ENCODE peak calls at places on chromosomes 13 and 19, in ten cellular contexts. Y is occipital lobe; R is DMS 273 treated with DMSO at 0.1 percent for 48 hours; H is renal cortical epithelial cell; K is kidney glomerular epithelial cell; I is globus pallidus; O is body of pancreas; D is PC-3; G is stimulated activated CD8-positive, alpha-beta memory T cell treated with anti-CD3 and anti-CD28 coated beads, Interleukin-15, amount 100 ng/mL, for 4 hours; J is caudate nucleus. C is an unnamed sample.

GRCh38 chr13:29578300-29579048 is 17.0 kb downstream of the SLC7A1 start:
- DNase-seq in Y (no peak), R (no peak), H (no peak), K (no peak), I (peak; percentile 8), O (no peak), D (no peak), G (no peak), J (no peak), C (no peak)

GRCh38 chr19:50568321-50569022 is at the start of gene LRRC4B:
- DNase-seq in Y (no peak), R (no peak), H (no peak), K (no peak), I (peak; percentile 66), O (no peak), D (no peak), G (no peak), J (peak; percentile 57), C (peak; percentile 64)

GRCh38 chr13:73754727-73755292 is 379.4 kb downstream of the KLF12 start:
- DNase-seq in Y (no peak), R (no peak), H (peak; percentile 64), K (peak; percentile 57), I (peak; percentile 57), O (no peak), D (peak; percentile 85), G (no peak), J (no peak), C (no peak)

GRCh38 chr19:15324791-15325519 is 7.4 kb downstream of the BRD4 start:
- DNase-seq in Y (no peak), R (no peak), H (no peak), K (no peak), I (no peak), O (peak; percentile 74), D (no peak), G (no peak), J (no peak), C (no peak)

GRCh38 chr13:51770160-51770559 is 33.8 kb downstream of the DHRS12 start:
- DNase-seq in Y (no peak), R (no peak), H (no peak), K (no peak), I (no peak), O (peak; percentile 58), D (no peak), G (no peak), J (no peak), C (no peak)

GRCh38 chr19:16232568-16232967 is 34.9 kb downstream of the AP1M1 start:
- DNase-seq in Y (no peak), R (no peak), H (no peak), K (no peak), I (no peak), O (no peak), D (no peak), G (no peak), J (no peak), C (no peak)

GRCh38 chr13:41608111-41608510 is 150.8 kb downstream of the RGCC start:
- DNase-seq in Y (no peak), R (no peak), H (no peak), K (no peak), I (no peak), O (no peak), D (no peak), G (no peak), J (no peak), C (no peak)

GRCh38 chr19:55519461-55520311 is 17.2 kb downstream of the SBK2 start:
- DNase-seq in Y (no peak), R (no peak), H (peak; percentile 28), K (peak; percentile 20), I (no peak), O (no peak), D (peak; percentile 87), G (no peak), J (no peak), C (no peak)

GRCh38 chr13:49060698-49061387 is 85.1 kb downstream of the FNDC3A start:
- DNase-seq in Y (no peak), R (no peak), H (peak; percentile 29), K (no peak), I (no peak), O (no peak), D (peak; percentile 23), G (no peak), J (no peak), C (no peak)

GRCh38 chr13:98773921-98774320 is 21.4 kb upstream of the SLC15A1 start:
- DNase-seq in Y (no peak), R (no peak), H (no peak), K (no peak), I (no peak), O (no peak), D (no peak), G (no peak), J (no peak), C (no peak)

GRCh38 chr19:10718205-10719196 is 622 bp downstream of the DNM2 start:
- DNase-seq in Y (no peak), R (no peak), H (no peak), K (no peak), I (no peak), O (peak; percentile 54), D (peak; percentile 52), G (peak; percentile 33), J (no peak), C (peak; percentile 34)

GRCh38 chr13:90493667-90494066 is 853.8 kb upstream of the MIR17HG start:
- DNase-seq in Y (no peak), R (no peak), H (peak; percentile 73), K (no peak), I (no peak), O (no peak), D (no peak), G (no peak), J (no peak), C (no peak)

GRCh38 chr19:5048727-5049553 is 80.0 kb downstream of the KDM4B start:
- DNase-seq in Y (no peak), R (no peak), H (peak; percentile 19), K (peak; percentile 27), I (no peak), O (no peak), D (peak; percentile 68), G (no peak), J (no peak), C (no peak)

GRCh38 chr13:113115363-113116205 is 7.0 kb upstream of the F10 start:
- DNase-seq in Y (no peak), R (no peak), H (no peak), K (no peak), I (no peak), O (no peak), D (no peak), G (no peak), J (no peak), C (no peak)